ENCODE peak calls at places on chromosomes 2 and 18, in nine cellular contexts. I is nephron progenitor cell; H is tibial nerve; P is activated CD8-positive, alpha-beta T cell treated with anti-CD3 and anti-CD28 coated beads for 36 hours; M is H9; Y is fibroblast of lung; X is WTC11; N is PC-3; J is cardiac muscle cell. C is an unnamed sample.

GRCh38 chr18:57775937-57776336 is 27.2 kb downstream of the ATP8B1 start:
- DNase-seq in H (no peak), I (no peak), J (no peak), Y (peak), P (no peak), X (no peak), N (peak), M (no peak), C (no peak)

GRCh38 chr2:216082388-216082733 is 642 bp downstream of the TMEM169 start:
- DNase-seq in Y (no peak), P (peak), N (no peak), I (no peak), X (no peak), M (no peak), H (no peak), J (no peak), C (no peak)

GRCh38 chr18:22056962-22057361 is 112.4 kb upstream of the GATA6 start:
- DNase-seq in P (no peak), Y (no peak), I (no peak), J (no peak), H (no peak), X (no peak), N (peak), M (no peak), C (no peak)

GRCh38 chr2:104866883-104867350 is 13.0 kb downstream of the POU3F3 start:
- DNase-seq in I (no peak), X (no peak), Y (no peak), J (no peak), P (no peak), M (peak), H (no peak), N (no peak), C (no peak)

GRCh38 chr2:234708091-234708683 is 211.3 kb upstream of the ARL4C start:
- DNase-seq in I (no peak), H (no peak), Y (no peak), J (no peak), M (peak), N (no peak), X (no peak), P (no peak), C (peak)

GRCh38 chr2:159513745-159514144 is 102.6 kb downstream of the BAZ2B start:
- DNase-seq in X (no peak), P (no peak), Y (no peak), N (no peak), M (no peak), J (no peak), H (no peak), I (no peak), C (no peak)

GRCh38 chr2:207241198-207241597 is 75.5 kb upstream of the KLF7 start:
- DNase-seq in I (no peak), Y (no peak), M (no peak), H (no peak), P (peak), X (no peak), N (peak), J (no peak), C (no peak)

GRCh38 chr2:177694348-177694747 is 301.8 kb downstream of the AGPS start:
- DNase-seq in X (no peak), M (no peak), Y (no peak), P (no peak), N (no peak), H (no peak), J (no peak), I (no peak), C (no peak)

GRCh38 chr2:64770781-64771334 is 117.1 kb upstream of the SERTAD2 start:
- DNase-seq in J (peak), P (no peak), X (no peak), M (no peak), I (no peak), H (no peak), Y (peak), N (peak), C (peak)

GRCh38 chr18:63974991-63975390 is 5.1 kb downstream of the SERPINB8 start:
- DNase-seq in N (peak), X (no peak), J (peak), P (peak), I (no peak), H (no peak), M (no peak), Y (peak), C (no peak)

GRCh38 chr18:61896767-61897166 is 4.0 kb upstream of the RNF152 start:
- DNase-seq in Y (peak), M (no peak), I (no peak), H (no peak), J (peak), N (no peak), P (no peak), X (no peak), C (no peak)

GRCh38 chr2:218223046-218223445 is 6.1 kb downstream of the ARPC2 start:
- DNase-seq in M (no peak), Y (no peak), N (no peak), P (peak), J (peak), X (no peak), H (no peak), I (no peak), C (no peak)

GRCh38 chr2:86383844-86384243 is 46.4 kb upstream of the REEP1 start:
- DNase-seq in N (no peak), M (no peak), X (no peak), Y (peak), P (no peak), J (peak), I (no peak), H (no peak), C (no peak)

GRCh38 chr2:162890690-162891311 is 52.2 kb upstream of the KCNH7 start:
- DNase-seq in H (no peak), Y (peak), M (no peak), P (peak), J (peak), X (peak), I (peak), N (peak), C (no peak)

DNA sequence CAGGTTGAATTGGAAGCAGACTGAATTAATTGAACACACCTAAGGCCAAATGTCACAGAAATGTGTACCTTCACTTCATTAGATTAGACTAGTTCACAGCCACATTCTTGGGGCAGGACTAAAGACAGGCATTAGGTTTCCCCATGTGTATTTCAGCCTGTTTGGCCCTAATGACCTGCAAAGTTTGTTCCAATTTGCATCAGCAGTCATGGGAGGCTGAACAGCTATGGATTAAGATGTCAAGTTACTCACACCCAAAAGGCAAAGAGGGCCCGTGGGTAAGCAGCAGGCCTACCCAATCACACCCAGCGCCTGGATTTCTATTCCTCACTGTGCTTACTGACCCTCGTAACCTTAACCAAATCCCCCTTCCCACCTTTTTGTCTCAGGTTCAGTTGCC is 99.6 kb upstream of the RIOK3 start:
- DNase-seq in I (no peak), Y (no peak), J (no peak), M (no peak), H (no peak), N (no peak), X (no peak), P (no peak), C (no peak)
- TF ChIP-seq CTCF in I (no peak), Y (no peak), J (no peak), M (no peak), H (no peak), N (no peak), X (no peak), P (no peak), C (no peak)

GRCh38 chr2:72713857-72714256 is 112.0 kb downstream of the EXOC6B start:
- DNase-seq in M (no peak), J (no peak), Y (no peak), I (no peak), X (no peak), N (peak), H (no peak), P (no peak), C (no peak)
- TF ChIP-seq CTCF in M (peak), J (peak), Y (no peak), I (no peak), X (no peak), N (peak), H (no peak), P (no peak), C (no peak)

DNA sequence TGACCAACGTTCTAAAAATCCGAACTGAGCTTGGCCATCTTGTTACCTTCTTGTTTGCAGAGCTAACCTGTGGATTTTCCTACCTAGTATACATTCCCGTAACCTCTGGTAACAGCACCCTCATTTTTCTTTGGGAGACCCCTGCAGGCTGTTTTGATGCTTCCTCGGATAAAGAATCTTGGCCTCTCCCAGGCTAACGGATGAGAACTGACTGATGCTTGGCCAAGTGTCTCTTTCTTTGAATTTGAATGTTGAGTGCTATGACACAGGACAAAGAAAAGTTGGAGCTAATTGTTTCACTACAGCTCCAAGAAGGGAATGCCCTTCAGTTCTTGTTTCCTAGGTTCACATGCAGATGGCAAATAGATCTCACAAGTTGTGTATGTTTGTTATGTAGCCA is 19.3 kb upstream of the CAVIN2 start:
- DNase-seq in Y (no peak), J (no peak), M (no peak), I (no peak), N (no peak), H (no peak), P (no peak), X (no peak), C (no peak)
- TF ChIP-seq CTCF in Y (no peak), J (no peak), M (peak), I (no peak), N (no peak), H (no peak), P (no peak), X (no peak), C (no peak)

GRCh38 chr18:70454705-70455322 is 166.0 kb downstream of the SOCS6 start:
- DNase-seq in I (peak), Y (peak), H (no peak), X (no peak), M (no peak), N (peak), J (peak), P (peak), C (no peak)
- TF ChIP-seq CTCF in I (peak), Y (peak), H (peak), X (peak), M (peak), N (peak), J (peak), P (peak), C (peak)

GRCh38 chr18:74819433-74820059 is 221.9 kb downstream of the ZNF407 start:
- DNase-seq in I (peak), Y (no peak), J (no peak), X (peak), M (peak), H (no peak), P (peak), N (peak), C (no peak)
- TF ChIP-seq CTCF in I (peak), Y (no peak), J (peak), X (peak), M (peak), H (no peak), P (peak), N (peak), C (no peak)

GRCh38 chr2:164721425-164721824 is 100.1 kb upstream of the GRB14 start:
- DNase-seq in J (no peak), H (no peak), M (no peak), Y (no peak), N (no peak), P (no peak), X (no peak), I (no peak), C (no peak)
- TF ChIP-seq CTCF in J (no peak), H (no peak), M (no peak), Y (no peak), N (no peak), P (no peak), X (no peak), I (no peak), C (no peak)

C was measured in gastrocnemius medialis.